ENCODE peak calls at places on chromosomes 16 and 17, in four cellular contexts. W, X, I and C are unnamed samples.

GRCh38 chr16:84905965-84906460 is 86.2 kb downstream of the CRISPLD2 start:
- DNase-seq in W (no peak), X (no peak), I (no peak), C (no peak)

GRCh38 chr17:75626496-75627038 is 6.7 kb upstream of the SMIM5 start:
- DNase-seq in W (no peak), X (no peak), I (no peak), C (no peak)

GRCh38 chr17:14882131-14882530 is 383.0 kb downstream of the PMP22 start:
- DNase-seq in W (no peak), X (no peak), I (no peak), C (no peak)

GRCh38 chr17:81035389-81036127 is 607 bp downstream of the BAIAP2 start:
- DNase-seq in W (no peak), X (no peak), I (no peak), C (no peak)

GRCh38 chr16:52366997-52367396 is 179.9 kb downstream of the TOX3 start:
- DNase-seq in W (no peak), X (no peak), I (no peak), C (no peak)

GRCh38 chr17:82913304-82914043 is 73.7 kb upstream of the ZNF750 start:
- DNase-seq in W (no peak), X (no peak), I (peak; percentile 31), C (no peak)

GRCh38 chr16:50671644-50672260 is 9.4 kb downstream of the SNX20 start:
- DNase-seq in W (peak; percentile 64), X (no peak), I (no peak), C (no peak)

GRCh38 chr16:53068423-53068833 is 13.6 kb downstream of the CHD9 start:
- DNase-seq in W (no peak), X (no peak), I (no peak), C (no peak)

GRCh38 chr17:42414782-42415409 is 8.2 kb downstream of the CAVIN1 start:
- DNase-seq in W (no peak), X (no peak), I (no peak), C (no peak)

GRCh38 chr16:78761427-78761826 is 662.0 kb downstream of the WWOX start:
- DNase-seq in W (no peak), X (no peak), I (no peak), C (no peak)

GRCh38 chr17:78174870-78175642 is 6.7 kb downstream of the SYNGR2 start:
- DNase-seq in W (no peak), X (no peak), I (no peak), C (no peak)

DNA sequence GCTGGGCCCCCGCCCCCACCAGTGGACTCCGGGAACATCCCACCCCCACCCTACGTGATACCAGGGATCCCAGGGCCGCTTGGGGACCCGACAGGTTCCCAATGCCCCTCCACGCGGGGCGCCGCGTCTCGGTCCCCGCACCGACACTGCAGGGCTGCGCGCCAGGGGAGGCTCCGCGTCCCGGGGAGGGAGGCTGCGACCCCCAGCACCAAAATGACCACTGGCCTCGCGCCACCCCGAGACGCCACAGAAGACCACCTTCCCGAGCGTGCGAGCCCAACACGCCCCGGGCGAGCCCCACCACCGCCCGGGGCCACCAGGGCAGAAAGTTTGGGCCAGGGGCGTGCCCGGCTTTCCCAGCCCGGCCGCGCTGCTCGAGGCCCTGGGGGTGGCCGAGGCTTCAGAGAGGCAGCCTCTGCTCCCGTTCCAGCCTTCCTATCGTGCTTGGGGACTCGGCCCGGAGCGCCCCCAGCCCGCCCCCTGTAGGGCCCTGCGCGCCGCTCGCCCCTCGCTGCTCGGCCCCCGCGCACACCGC is 1.2 kb downstream of the RBFOX3 start:
- DNase-seq in W (no peak), X (no peak), I (peak; percentile 66), C (no peak)
- TF ChIP-seq POLR2A in W (no peak), X (no peak), I (no peak), C (no peak)

DNA sequence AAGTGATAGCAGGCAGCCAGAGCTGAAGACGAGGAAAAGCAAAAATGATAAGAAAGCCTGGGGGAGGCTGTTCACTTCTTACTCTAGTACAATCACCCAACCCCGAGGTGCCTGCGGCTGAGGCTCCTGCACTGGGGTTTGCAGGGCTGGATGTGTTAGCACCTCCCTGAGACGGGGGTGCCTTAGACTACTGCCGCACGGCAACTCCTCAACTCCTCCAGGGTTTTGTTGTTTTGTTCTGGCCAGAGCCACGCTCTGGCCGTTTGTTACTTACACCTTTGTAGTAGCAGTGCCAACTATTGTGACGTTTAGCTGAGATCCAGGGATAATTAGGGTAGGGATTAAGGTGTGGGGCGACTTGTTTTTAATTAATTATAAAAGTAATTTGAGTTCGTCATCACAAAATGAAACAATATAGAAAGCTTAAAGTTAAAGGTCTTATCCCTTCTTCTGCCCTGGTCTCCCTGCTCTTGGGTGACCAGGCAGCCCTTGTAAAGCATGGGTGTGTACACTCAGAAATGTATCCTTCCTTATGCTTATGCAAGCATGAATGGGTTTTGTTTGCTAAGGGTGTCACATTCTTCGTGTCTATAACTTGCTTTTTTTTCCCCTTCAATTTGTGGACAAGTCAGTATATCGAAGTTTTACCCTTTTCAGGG is 51.3 kb downstream of the LDHD start:
- DNase-seq in W (no peak), X (no peak), I (no peak), C (no peak)
- TF ChIP-seq POLR2A in W (no peak), X (no peak), I (no peak), C (no peak)

GRCh38 chr16:79932564-79932963 is 332.0 kb upstream of the MAF start:
- DNase-seq in W (no peak), X (no peak), I (no peak), C (no peak)
- TF ChIP-seq POLR2A in W (no peak), X (no peak), I (no peak), C (no peak)

DNA sequence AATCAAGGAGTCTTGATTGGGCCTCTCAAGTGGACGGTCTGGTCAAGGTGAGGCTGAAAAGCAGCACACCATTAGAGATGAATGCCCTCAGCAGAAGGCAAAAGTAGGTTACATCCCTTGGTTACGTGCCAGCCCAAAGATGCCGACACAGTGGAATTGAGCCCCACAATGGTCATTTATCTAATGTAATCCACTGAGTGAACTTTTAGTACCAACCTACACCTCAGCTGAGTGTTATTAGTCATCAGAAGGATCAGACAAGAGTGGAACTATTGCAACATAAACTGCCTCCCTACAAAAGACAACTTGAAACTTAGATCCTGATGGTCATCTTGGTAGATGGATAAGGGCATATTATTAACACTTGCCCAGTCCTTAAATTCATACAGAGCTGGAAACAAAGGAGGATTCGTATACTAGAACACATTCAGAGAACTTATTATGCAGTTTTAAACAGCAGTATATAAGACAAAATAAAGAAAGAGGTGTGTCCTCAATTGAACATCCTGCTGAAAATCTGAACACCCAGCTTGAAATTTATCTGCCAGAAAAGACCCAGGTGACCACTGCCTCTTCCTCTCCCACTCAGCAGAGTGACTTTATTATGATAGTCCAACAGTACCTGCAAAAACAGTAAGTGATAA is 2.8 kb downstream of the DCUN1D3 start:
- DNase-seq in W (no peak), X (no peak), I (no peak), C (no peak)
- TF ChIP-seq POLR2A in W (no peak), X (no peak), I (no peak), C (no peak)